ENCODE peak calls at places on chromosomes 12 and 14, in four cellular contexts. I is SK-N-SH, N is A549, G is H1. T is an unnamed sample.

GRCh38 chr14:82075566-82075965 is 541.9 kb upstream of the SEL1L start:
- DNase-seq in I (no peak), N (no peak), G (peak; percentile 83), T (peak; percentile 84)

GRCh38 chr14:54642950-54643695 is 76.2 kb downstream of the SAMD4A start:
- DNase-seq in I (no peak), N (no peak), G (peak; percentile 44), T (no peak)

GRCh38 chr14:96783306-96784224 is 13.6 kb upstream of the VRK1 start:
- DNase-seq in I (no peak), N (no peak), G (no peak), T (no peak)

GRCh38 chr14:94394594-94395305 is 6.3 kb upstream of the SERPINA1 start:
- DNase-seq in I (no peak), N (no peak), G (no peak), T (no peak)

GRCh38 chr12:41250748-41251147 is 62.6 kb downstream of the PDZRN4 start:
- DNase-seq in I (no peak), N (no peak), G (no peak), T (no peak)

GRCh38 chr12:503111-503761 is 43.5 kb downstream of the B4GALNT3 start:
- DNase-seq in I (no peak), N (no peak), G (no peak), T (no peak)

GRCh38 chr12:13256705-13257045 is 60.1 kb downstream of the EMP1 start:
- DNase-seq in I (no peak), N (no peak), G (no peak), T (no peak)

GRCh38 chr12:38984388-38984787 is 79.0 kb upstream of the CPNE8 start:
- DNase-seq in I (no peak), N (no peak), G (no peak), T (no peak)

GRCh38 chr14:65230287-65230728 is 128.0 kb upstream of the MAX start:
- DNase-seq in I (peak; percentile 68), N (no peak), G (no peak), T (no peak)

GRCh38 chr12:497501-498160 is 37.9 kb downstream of the B4GALNT3 start:
- DNase-seq in I (no peak), N (no peak), G (no peak), T (no peak)

GRCh38 chr12:97659117-97659880 is 196.7 kb downstream of the RMST start:
- DNase-seq in I (no peak), N (no peak), G (no peak), T (no peak)

GRCh38 chr14:72978856-72979255 is 48.0 kb downstream of the ZFYVE1 start:
- DNase-seq in I (no peak), N (no peak), G (no peak), T (no peak)

GRCh38 chr14:81831128-81831815 is 297.6 kb upstream of the SEL1L start:
- DNase-seq in I (no peak), N (no peak), G (no peak), T (no peak)

GRCh38 chr12:49562831-49563230 is 5.1 kb downstream of the MCRS1 start:
- DNase-seq in I (no peak), N (no peak), G (no peak), T (no peak)

GRCh38 chr12:40688085-40688725 is 4.0 kb upstream of the CNTN1 start:
- DNase-seq in I (no peak), N (no peak), G (no peak), T (no peak)

GRCh38 chr14:22483863-22484593 is 105.0 kb downstream of the DAD1 start:
- DNase-seq in I (no peak), N (no peak), G (no peak), T (no peak)

GRCh38 chr12:116194935-116195431 is 82.5 kb downstream of the MED13L start:
- DNase-seq in I (no peak), N (no peak), G (no peak), T (no peak)

GRCh38 chr12:30515351-30515750 is 180.3 kb downstream of the IPO8 start:
- DNase-seq in I (peak; percentile 10), N (no peak), G (no peak), T (no peak)

GRCh38 chr14:67999693-68000384 is 180.3 kb downstream of the RAD51B start:
- DNase-seq in I (no peak), N (peak; percentile 45), G (no peak), T (no peak)
- TF ChIP-seq USF2 in I (no peak), N (no peak), G (no peak), T (no peak)

GRCh38 chr14:91153360-91153759 is 39.5 kb downstream of the DGLUCY start:
- DNase-seq in I (no peak), N (no peak), G (no peak), T (no peak)

GRCh38 chr14:91146661-91147060 is 32.8 kb downstream of the DGLUCY start:
- DNase-seq in I (no peak), N (no peak), G (no peak), T (no peak)

GRCh38 chr14:91152499-91152898 is 38.6 kb downstream of the DGLUCY start:
- DNase-seq in I (no peak), N (no peak), G (no peak), T (no peak)

GRCh38 chr14:91145396-91146160 is 31.7 kb downstream of the DGLUCY start:
- DNase-seq in I (no peak), N (no peak), G (no peak), T (no peak)

DNA sequence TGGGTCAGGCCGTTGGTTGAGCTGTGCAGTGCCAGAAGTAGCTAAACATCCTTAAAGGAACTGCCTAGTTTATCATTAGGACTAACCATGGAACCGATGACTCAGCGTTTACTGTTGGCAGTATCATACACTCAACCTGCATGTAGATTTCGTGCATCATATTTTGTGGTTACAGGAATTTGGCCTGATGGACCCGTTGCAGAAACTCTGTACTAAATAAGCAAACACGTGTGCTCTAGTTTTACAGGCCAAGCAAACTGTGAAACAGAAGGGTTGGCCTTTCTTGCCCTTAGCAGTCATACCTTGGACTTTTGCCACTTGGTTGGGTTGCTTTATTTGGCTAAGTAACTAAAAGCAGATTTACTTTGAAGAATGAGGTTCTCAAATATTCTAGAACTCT is 35.6 kb downstream of the DGLUCY start:
- DNase-seq in I (no peak), N (peak; percentile 32), G (no peak), T (no peak)
- TF ChIP-seq USF2 in I (no peak), N (no peak), G (no peak), T (no peak)

GRCh38 chr12:92294676-92295440 is 149.2 kb upstream of the BTG1 start:
- DNase-seq in I (no peak), N (no peak), G (no peak), T (no peak)
- TF ChIP-seq USF2 in I (no peak), N (no peak), G (no peak), T (no peak)

GRCh38 chr12:67424784-67425183 is 155.6 kb downstream of the CAND1 start:
- DNase-seq in I (peak; percentile 17), N (no peak), G (no peak), T (no peak)

GRCh38 chr12:67425394-67425793 is 156.2 kb downstream of the CAND1 start:
- DNase-seq in I (no peak), N (no peak), G (no peak), T (no peak)

GRCh38 chr12:67428431-67428830 is 159.3 kb downstream of the CAND1 start:
- DNase-seq in I (no peak), N (no peak), G (no peak), T (no peak)

GRCh38 chr12:67427336-67427735 is 158.2 kb downstream of the CAND1 start:
- DNase-seq in I (no peak), N (no peak), G (no peak), T (no peak)

DNA sequence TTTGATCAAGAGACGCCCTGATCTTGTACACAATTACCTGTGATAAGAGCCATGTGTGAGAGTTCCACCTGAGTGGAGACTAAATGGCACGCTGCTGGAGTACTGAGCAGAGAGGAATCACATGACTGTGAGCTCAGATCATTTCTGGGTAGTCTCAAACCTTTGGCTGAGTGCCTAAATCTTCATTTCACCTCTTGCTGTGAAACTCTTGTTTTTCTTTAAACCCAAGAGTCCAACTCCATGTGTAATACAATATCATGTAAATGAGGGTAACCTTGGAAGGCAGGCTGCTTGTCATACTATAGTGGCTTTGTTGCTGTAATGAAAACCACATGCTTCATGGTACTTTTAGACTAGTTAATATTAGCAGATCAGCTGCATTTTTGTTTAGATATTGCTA is 156.9 kb downstream of the CAND1 start:
- DNase-seq in I (no peak), N (no peak), G (no peak), T (no peak)
- TF ChIP-seq USF2 in I (no peak), N (peak; percentile 11), G (no peak), T (no peak)